ENCODE peak calls at places on chromosome 13, in five cellular contexts. Z is upper lobe of left lung, A is suprapubic skin, H is tibial nerve, F is transverse colon. R is an unnamed sample.

GRCh38 chr13:39484506-39485313 is 118.3 kb downstream of the LHFPL6 start:
- DNase-seq in A (no peak), Z (no peak), F (no peak), H (no peak), R (no peak)

GRCh38 chr13:28161370-28161769 is 23.0 kb downstream of the PAN3 start:
- DNase-seq in F (peak; percentile 24), H (no peak), Z (no peak), A (no peak), R (no peak)

GRCh38 chr13:74767031-74767430 is 632.8 kb upstream of the KLF12 start:
- DNase-seq in H (no peak), A (no peak), F (no peak), Z (no peak), R (no peak)

GRCh38 chr13:51764184-51765141 is 39.5 kb downstream of the DHRS12 start:
- DNase-seq in A (no peak), Z (no peak), H (peak; percentile 81), F (peak; percentile 56), R (no peak)

GRCh38 chr13:112740502-112741131 is 50.8 kb downstream of the ATP11A start:
- DNase-seq in F (peak; percentile 50), A (peak; percentile 83), H (peak; percentile 86), Z (no peak), R (peak; percentile 86)

GRCh38 chr13:48210178-48210577 is 22.8 kb upstream of the ITM2B start:
- DNase-seq in A (no peak), H (no peak), Z (no peak), F (no peak), R (no peak)

GRCh38 chr13:74219571-74219970 is 85.4 kb upstream of the KLF12 start:
- DNase-seq in H (no peak), Z (no peak), A (no peak), F (no peak), R (no peak)

GRCh38 chr13:40063278-40063698 is 407.8 kb downstream of the COG6 start:
- DNase-seq in H (no peak), F (no peak), Z (peak; percentile 11), A (no peak), R (no peak)

GRCh38 chr13:48962281-48962680 is 13.4 kb upstream of the FNDC3A start:
- DNase-seq in Z (no peak), H (no peak), F (no peak), A (no peak), R (no peak)

GRCh38 chr13:29702912-29703351 is 107.4 kb upstream of the SLC7A1 start:
- DNase-seq in H (peak; percentile 38), A (no peak), Z (no peak), F (no peak), R (no peak)

GRCh38 chr13:63208811-63209210 is 1793.2 kb upstream of the PCDH20 start:
- DNase-seq in H (no peak), Z (no peak), A (no peak), F (no peak), R (no peak)

GRCh38 chr13:70183041-70183440 is 74.8 kb upstream of the KLHL1 start:
- DNase-seq in Z (no peak), A (no peak), H (no peak), F (no peak), R (no peak)

GRCh38 chr13:46176756-46177155 is 5.2 kb downstream of the LCP1 start:
- DNase-seq in A (no peak), Z (no peak), F (no peak), H (peak; percentile 30), R (no peak)

GRCh38 chr13:89628567-89628966 is 1718.9 kb upstream of the MIR17HG start:
- DNase-seq in Z (no peak), A (no peak), H (no peak), F (no peak), R (no peak)

GRCh38 chr13:80339578-80339840 is 1.4 kb downstream of the SPRY2 start:
- DNase-seq in A (no peak), H (no peak), F (no peak), Z (no peak), R (no peak)

GRCh38 chr13:99367106-99367616 is 60.0 kb upstream of the GPR183 start:
- DNase-seq in A (peak; percentile 31), H (no peak), F (no peak), Z (no peak), R (no peak)

GRCh38 chr13:27770809-27771208 is 21.5 kb upstream of the GSX1 start:
- DNase-seq in H (no peak), A (no peak), F (peak; percentile 36), Z (no peak), R (no peak)

GRCh38 chr13:91328726-91329125 is 18.8 kb upstream of the MIR17HG start:
- DNase-seq in A (no peak), Z (no peak), F (no peak), H (no peak), R (no peak)

GRCh38 chr13:27007166-27007565 is 164.4 kb downstream of the USP12 start:
- DNase-seq in F (no peak), A (no peak), H (no peak), Z (no peak), R (no peak)

GRCh38 chr13:75485286-75486062 is 3.5 kb upstream of the TBC1D4 start:
- DNase-seq in Z (no peak), H (no peak), A (no peak), F (no peak), R (no peak)

GRCh38 chr13:111502957-111503356 is 182.5 kb downstream of the TEX29 start:
- DNase-seq in H (no peak), F (no peak), Z (no peak), A (no peak), R (no peak)

DNA sequence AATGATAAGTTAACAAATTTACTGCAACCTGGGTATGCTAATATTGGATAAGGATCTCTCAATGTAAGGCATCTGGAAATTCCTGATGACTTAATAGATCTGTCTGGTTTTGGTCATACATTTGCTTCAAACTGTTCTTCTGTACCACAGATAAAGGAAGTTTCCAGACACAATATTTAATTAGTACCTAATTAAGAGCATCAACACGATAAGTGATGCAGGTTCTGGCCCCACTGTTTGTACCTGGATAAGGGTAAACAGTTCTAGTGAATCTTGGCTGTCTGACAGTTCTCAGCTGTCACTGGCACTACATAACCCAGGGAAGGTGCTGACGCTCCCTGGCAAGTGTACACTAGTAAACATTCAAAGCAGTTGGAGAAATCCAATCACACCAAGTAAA is 165.6 kb downstream of the MZT1 start:
- DNase-seq in A (no peak), Z (no peak), H (no peak), F (no peak), R (no peak)
- TF ChIP-seq EP300 in A (no peak), Z (no peak), H (no peak), F (no peak), R (no peak)

GRCh38 chr13:37442996-37443395 is 155.6 kb downstream of the POSTN start:
- DNase-seq in H (no peak), Z (no peak), A (no peak), F (no peak), R (no peak)

GRCh38 chr13:37453246-37453645 is 145.3 kb downstream of the POSTN start:
- DNase-seq in A (no peak), Z (no peak), H (no peak), F (no peak), R (no peak)

GRCh38 chr13:37443538-37443937 is 155.0 kb downstream of the POSTN start:
- DNase-seq in A (no peak), F (no peak), H (no peak), Z (no peak), R (no peak)

GRCh38 chr13:37446503-37446902 is 152.1 kb downstream of the POSTN start:
- DNase-seq in A (no peak), H (no peak), Z (no peak), F (no peak), R (no peak)

DNA sequence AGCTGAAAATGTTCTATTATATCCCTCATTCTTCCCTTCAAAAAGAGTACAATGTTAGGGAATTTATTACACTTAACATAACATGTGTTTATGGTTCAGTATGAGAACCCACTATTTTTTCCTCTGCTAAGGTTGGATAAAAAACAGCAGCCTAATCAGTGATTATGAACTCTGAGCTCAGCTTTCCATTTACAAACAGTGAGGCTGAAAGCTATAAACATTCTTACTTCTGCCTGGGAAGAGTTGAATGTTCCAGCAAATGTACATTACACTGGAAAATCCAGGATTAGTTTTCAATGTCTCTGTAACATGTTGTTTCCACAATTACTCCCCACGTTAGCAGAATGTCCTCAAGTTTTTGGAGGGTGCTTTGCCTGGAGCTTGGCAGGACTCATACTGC is 150.5 kb downstream of the POSTN start:
- DNase-seq in Z (no peak), F (no peak), H (no peak), A (no peak), R (no peak)
- H3K27ac ChIP-seq in Z (no peak overlapping the region), F (no peak overlapping the region), H (no peak overlapping the region), A (peak overlapping the region; percentile 27), R (no peak overlapping the region)

GRCh38 chr13:94291631-94292322 is 187.7 kb downstream of the DCT start:
- DNase-seq in A (no peak), F (no peak), H (no peak), Z (no peak), R (no peak)
- TF ChIP-seq EP300 in A (no peak), F (no peak), H (no peak), Z (no peak), R (no peak)

DNA sequence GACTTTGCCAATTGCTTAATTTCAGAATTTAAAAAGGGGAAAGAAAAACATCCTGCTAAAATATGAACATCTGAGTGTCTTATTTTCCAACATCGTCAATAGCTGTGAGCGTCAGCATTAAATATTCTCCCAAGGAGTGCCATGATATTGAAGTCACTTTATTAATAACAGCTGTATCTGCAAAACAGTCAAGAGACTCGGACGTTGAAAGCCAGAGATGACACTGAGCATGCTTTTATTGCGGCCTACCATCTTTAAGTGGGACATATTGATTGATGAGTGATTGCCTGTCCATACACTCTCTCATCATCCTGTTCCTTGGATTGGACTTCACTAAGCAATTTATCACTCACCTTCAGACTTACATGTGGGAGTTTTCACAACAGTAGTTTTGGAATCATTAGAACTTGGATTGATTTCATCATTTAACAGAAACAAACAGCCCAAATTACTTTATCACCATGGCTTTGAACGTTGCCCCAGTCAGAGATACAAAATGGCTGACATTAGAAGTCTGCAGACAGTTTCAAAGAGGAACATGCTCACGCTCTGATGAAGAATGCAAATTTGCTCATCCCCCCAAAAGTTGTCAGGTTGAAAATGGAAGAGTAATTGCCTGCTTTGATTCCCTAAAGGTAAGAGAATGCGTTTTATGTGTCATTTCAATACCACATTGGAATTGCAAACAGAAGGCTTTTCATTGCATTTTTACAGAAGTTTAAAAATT is 53.8 kb downstream of the MBNL2 start:
- DNase-seq in Z (no peak), A (no peak), H (no peak), F (no peak), R (no peak)
- H3K27ac ChIP-seq in Z (peak overlapping the region; percentile 60), A (peak overlapping the region; percentile 33), H (no peak overlapping the region), F (peak overlapping the region; percentile 79), R (no peak overlapping the region)

GRCh38 chr13:21033866-21034601 is 27.4 kb downstream of the LATS2 start:
- DNase-seq in A (no peak), Z (no peak), F (no peak), H (no peak), R (no peak)

GRCh38 chr13:21032656-21033055 is 28.7 kb downstream of the LATS2 start:
- DNase-seq in H (no peak), Z (no peak), F (no peak), A (no peak), R (no peak)

GRCh38 chr13:21031594-21031993 is 29.8 kb downstream of the LATS2 start:
- DNase-seq in A (no peak), F (no peak), H (no peak), Z (no peak), R (no peak)

GRCh38 chr13:21034602-21035190 is 26.7 kb downstream of the LATS2 start:
- DNase-seq in Z (no peak), F (no peak), A (no peak), H (no peak), R (no peak)

GRCh38 chr13:21033224-21033855 is 28.0 kb downstream of the LATS2 start:
- DNase-seq in H (peak; percentile 57), F (peak; percentile 35), Z (no peak), A (no peak), R (peak; percentile 42)
- TF ChIP-seq EP300 in H (peak; percentile 95), F (peak; percentile 92), Z (no peak), A (peak; percentile 90), R (peak; percentile 12)

GRCh38 chr13:50686547-50686946 is 156.9 kb downstream of the DLEU7 start:
- DNase-seq in A (no peak), H (no peak), F (no peak), Z (no peak), R (no peak)
- H3K27ac ChIP-seq in A (peak overlapping the region; percentile 32), H (peak overlapping the region; percentile 39), F (no peak overlapping the region), Z (peak overlapping the region; percentile 67), R (no peak overlapping the region)